ENCODE peak calls at places on chromosomes 12 and 14, in four cellular contexts. One of them, this sample, is unnamed.

GRCh38 chr14:98919431-98919830 is 352.6 kb downstream of the BCL11B start:
- DNase-seq in NCI-H1105: no peak
- DNase-seq in DMS53: no peak
- DNase-seq in ACHN: no peak
- DNase-seq in this sample: no peak

GRCh38 chr12:6394398-6394797 is 10.4 kb downstream of the LTBR start:
- DNase-seq in DMS53: no peak
- DNase-seq in ACHN: no peak
- DNase-seq in NCI-H1105: no peak
- DNase-seq in this sample: no peak

GRCh38 chr14:89618821-89619551 is 202.0 kb upstream of the FOXN3 start:
- DNase-seq in DMS53: peak
- DNase-seq in ACHN: peak
- DNase-seq in NCI-H1105: peak
- DNase-seq in this sample: peak

GRCh38 chr14:100263141-100263540 is 24.2 kb downstream of the YY1 start:
- DNase-seq in DMS53: no peak
- DNase-seq in ACHN: no peak
- DNase-seq in NCI-H1105: no peak
- DNase-seq in this sample: no peak

GRCh38 chr12:111446044-111446581 is 40.4 kb downstream of the SH2B3 start:
- DNase-seq in ACHN: no peak
- DNase-seq in DMS53: peak
- DNase-seq in NCI-H1105: peak
- DNase-seq in this sample: peak

GRCh38 chr12:6367065-6367968 is 8.0 kb downstream of the SCNN1A start:
- DNase-seq in DMS53: peak
- DNase-seq in NCI-H1105: no peak
- DNase-seq in ACHN: peak
- DNase-seq in this sample: peak

GRCh38 chr14:63852817-63853730 is at the start of gene SYNE2:
- DNase-seq in NCI-H1105: peak
- DNase-seq in DMS53: peak
- DNase-seq in ACHN: peak
- DNase-seq in this sample: peak

GRCh38 chr12:56158926-56159461 is 835 bp downstream of the MYL6 start:
- DNase-seq in DMS53: peak
- DNase-seq in ACHN: peak
- DNase-seq in NCI-H1105: peak
- DNase-seq in this sample: peak

GRCh38 chr12:77387214-77387613 is 321.8 kb upstream of the E2F7 start:
- DNase-seq in NCI-H1105: no peak
- DNase-seq in DMS53: no peak
- DNase-seq in ACHN: no peak
- DNase-seq in this sample: no peak

GRCh38 chr14:38931969-38932652 is 170.9 kb downstream of the SEC23A start:
- DNase-seq in DMS53: peak
- DNase-seq in NCI-H1105: no peak
- DNase-seq in ACHN: no peak
- DNase-seq in this sample: no peak

GRCh38 chr12:49624919-49625577 is 1.7 kb downstream of the PRPF40B start:
- DNase-seq in NCI-H1105: no peak
- DNase-seq in ACHN: peak
- DNase-seq in DMS53: peak
- DNase-seq in this sample: peak

GRCh38 chr12:78530065-78530765 is 334.4 kb upstream of the SYT1 start:
- DNase-seq in DMS53: no peak
- DNase-seq in ACHN: no peak
- DNase-seq in NCI-H1105: no peak
- DNase-seq in this sample: peak

GRCh38 chr14:101090976-101091375 is 187.5 kb upstream of the RTL1 start:
- DNase-seq in NCI-H1105: no peak
- DNase-seq in DMS53: no peak
- DNase-seq in ACHN: no peak
- DNase-seq in this sample: no peak

This sample was measured in NCI-H69.